ENCODE peak calls at places on chromosomes 13 and 19, in eight cellular contexts. One of them, this sample, is unnamed.

GRCh38 chr13:18944501-18945068 is 237.0 kb downstream of the TUBA3C start:
- DNase-seq in tibial nerve: no peak
- DNase-seq in right lobe of liver: no peak
- DNase-seq in dorsolateral prefrontal cortex: peak; percentile 28
- DNase-seq in progenitor cell of endocrine pancreas: no peak
- DNase-seq in astrocyte of the spinal cord: no peak
- DNase-seq in retinal pigment epithelial cell: no peak
- DNase-seq in endothelial cell: no peak
- DNase-seq in this sample: no peak

GRCh38 chr19:2494447-2495129 is 18.7 kb downstream of the GADD45B start:
- DNase-seq in right lobe of liver: peak; percentile 82
- DNase-seq in progenitor cell of endocrine pancreas: peak; percentile 25
- DNase-seq in endothelial cell: no peak
- DNase-seq in astrocyte of the spinal cord: peak; percentile 88
- DNase-seq in dorsolateral prefrontal cortex: peak; percentile 65
- DNase-seq in tibial nerve: peak; percentile 60
- DNase-seq in retinal pigment epithelial cell: peak; percentile 78
- DNase-seq in this sample: no peak

GRCh38 chr13:101301053-101301452 is 115.3 kb downstream of the NALCN start:
- DNase-seq in tibial nerve: no peak
- DNase-seq in endothelial cell: no peak
- DNase-seq in astrocyte of the spinal cord: no peak
- DNase-seq in right lobe of liver: no peak
- DNase-seq in retinal pigment epithelial cell: no peak
- DNase-seq in dorsolateral prefrontal cortex: no peak
- DNase-seq in progenitor cell of endocrine pancreas: no peak
- DNase-seq in this sample: no peak

GRCh38 chr19:14507704-14508246 is 10.4 kb downstream of the DNAJB1 start:
- DNase-seq in progenitor cell of endocrine pancreas: no peak
- DNase-seq in astrocyte of the spinal cord: no peak
- DNase-seq in tibial nerve: no peak
- DNase-seq in retinal pigment epithelial cell: no peak
- DNase-seq in right lobe of liver: no peak
- DNase-seq in dorsolateral prefrontal cortex: no peak
- DNase-seq in endothelial cell: no peak
- DNase-seq in this sample: no peak

GRCh38 chr13:73230714-73231113 is 171.9 kb downstream of the KLF5 start:
- DNase-seq in endothelial cell: no peak
- DNase-seq in astrocyte of the spinal cord: no peak
- DNase-seq in retinal pigment epithelial cell: no peak
- DNase-seq in progenitor cell of endocrine pancreas: no peak
- DNase-seq in right lobe of liver: no peak
- DNase-seq in tibial nerve: no peak
- DNase-seq in dorsolateral prefrontal cortex: no peak
- DNase-seq in this sample: no peak

GRCh38 chr19:12733369-12733896 is 1.1 kb downstream of the TRIR start:
- DNase-seq in tibial nerve: no peak
- DNase-seq in astrocyte of the spinal cord: no peak
- DNase-seq in progenitor cell of endocrine pancreas: no peak
- DNase-seq in endothelial cell: no peak
- DNase-seq in retinal pigment epithelial cell: no peak
- DNase-seq in right lobe of liver: peak; percentile 79
- DNase-seq in dorsolateral prefrontal cortex: no peak
- DNase-seq in this sample: no peak

GRCh38 chr13:113916330-113916815 is 52.5 kb upstream of the GAS6 start:
- DNase-seq in dorsolateral prefrontal cortex: no peak
- DNase-seq in tibial nerve: no peak
- DNase-seq in retinal pigment epithelial cell: no peak
- DNase-seq in right lobe of liver: no peak
- DNase-seq in astrocyte of the spinal cord: no peak
- DNase-seq in progenitor cell of endocrine pancreas: no peak
- DNase-seq in endothelial cell: no peak
- DNase-seq in this sample: no peak

GRCh38 chr13:31982540-31982939 is 49.0 kb upstream of the FRY start:
- DNase-seq in progenitor cell of endocrine pancreas: no peak
- DNase-seq in right lobe of liver: peak; percentile 69
- DNase-seq in tibial nerve: peak; percentile 41
- DNase-seq in dorsolateral prefrontal cortex: no peak
- DNase-seq in endothelial cell: no peak
- DNase-seq in astrocyte of the spinal cord: peak; percentile 93
- DNase-seq in retinal pigment epithelial cell: peak; percentile 94
- DNase-seq in this sample: peak; percentile 96

GRCh38 chr13:29594310-29594709 is 1.2 kb downstream of the SLC7A1 start:
- DNase-seq in endothelial cell: peak; percentile 26
- DNase-seq in right lobe of liver: no peak
- DNase-seq in astrocyte of the spinal cord: peak; percentile 86
- DNase-seq in tibial nerve: no peak
- DNase-seq in progenitor cell of endocrine pancreas: no peak
- DNase-seq in retinal pigment epithelial cell: no peak
- DNase-seq in dorsolateral prefrontal cortex: no peak
- DNase-seq in this sample: peak; percentile 77

GRCh38 chr13:108070925-108071324 is 144.4 kb downstream of the LIG4 start:
- DNase-seq in retinal pigment epithelial cell: no peak
- DNase-seq in dorsolateral prefrontal cortex: no peak
- DNase-seq in right lobe of liver: no peak
- DNase-seq in endothelial cell: no peak
- DNase-seq in astrocyte of the spinal cord: no peak
- DNase-seq in progenitor cell of endocrine pancreas: no peak
- DNase-seq in tibial nerve: no peak
- DNase-seq in this sample: no peak

GRCh38 chr19:44653977-44654784 is 10.5 kb downstream of the PVR start:
- DNase-seq in dorsolateral prefrontal cortex: peak; percentile 55
- DNase-seq in right lobe of liver: peak; percentile 88
- DNase-seq in retinal pigment epithelial cell: no peak
- DNase-seq in astrocyte of the spinal cord: peak; percentile 39
- DNase-seq in progenitor cell of endocrine pancreas: peak; percentile 33
- DNase-seq in tibial nerve: peak; percentile 61
- DNase-seq in endothelial cell: peak; percentile 66
- DNase-seq in this sample: no peak

GRCh38 chr19:45117167-45117594 is 24.2 kb downstream of the PPP1R37 start:
- DNase-seq in right lobe of liver: no peak
- DNase-seq in astrocyte of the spinal cord: no peak
- DNase-seq in retinal pigment epithelial cell: no peak
- DNase-seq in endothelial cell: no peak
- DNase-seq in dorsolateral prefrontal cortex: no peak
- DNase-seq in progenitor cell of endocrine pancreas: no peak
- DNase-seq in tibial nerve: no peak
- DNase-seq in this sample: no peak

GRCh38 chr13:42615691-42616090 is 41.7 kb downstream of the TNFSF11 start:
- DNase-seq in retinal pigment epithelial cell: peak; percentile 12
- DNase-seq in right lobe of liver: no peak
- DNase-seq in endothelial cell: no peak
- DNase-seq in progenitor cell of endocrine pancreas: no peak
- DNase-seq in tibial nerve: no peak
- DNase-seq in astrocyte of the spinal cord: no peak
- DNase-seq in dorsolateral prefrontal cortex: no peak
- DNase-seq in this sample: no peak

GRCh38 chr13:110298566-110299321 is 8.2 kb downstream of the COL4A1 start:
- DNase-seq in retinal pigment epithelial cell: no peak
- DNase-seq in astrocyte of the spinal cord: no peak
- DNase-seq in tibial nerve: no peak
- DNase-seq in right lobe of liver: no peak
- DNase-seq in dorsolateral prefrontal cortex: no peak
- DNase-seq in endothelial cell: peak; percentile 46
- DNase-seq in progenitor cell of endocrine pancreas: no peak
- DNase-seq in this sample: no peak

GRCh38 chr13:66574606-66575005 is 655.5 kb downstream of the PCDH9 start:
- DNase-seq in astrocyte of the spinal cord: peak; percentile 48
- DNase-seq in retinal pigment epithelial cell: no peak
- DNase-seq in right lobe of liver: no peak
- DNase-seq in endothelial cell: no peak
- DNase-seq in dorsolateral prefrontal cortex: no peak
- DNase-seq in progenitor cell of endocrine pancreas: no peak
- DNase-seq in tibial nerve: no peak
- DNase-seq in this sample: no peak

GRCh38 chr19:1294688-1295087 is 9.0 kb downstream of the EFNA2 start:
- DNase-seq in tibial nerve: no peak
- DNase-seq in dorsolateral prefrontal cortex: no peak
- DNase-seq in endothelial cell: no peak
- DNase-seq in astrocyte of the spinal cord: no peak
- DNase-seq in right lobe of liver: no peak
- DNase-seq in retinal pigment epithelial cell: no peak
- DNase-seq in progenitor cell of endocrine pancreas: no peak
- DNase-seq in this sample: no peak

GRCh38 chr13:98410591-98410990 is 166.3 kb downstream of the STK24 start:
- DNase-seq in endothelial cell: no peak
- DNase-seq in right lobe of liver: no peak
- DNase-seq in dorsolateral prefrontal cortex: no peak
- DNase-seq in progenitor cell of endocrine pancreas: no peak
- DNase-seq in retinal pigment epithelial cell: no peak
- DNase-seq in tibial nerve: no peak
- DNase-seq in astrocyte of the spinal cord: no peak
- DNase-seq in this sample: no peak

GRCh38 chr19:7004313-7004931 is 16.8 kb downstream of the MBD3L2B start:
- DNase-seq in endothelial cell: peak; percentile 11
- DNase-seq in astrocyte of the spinal cord: peak; percentile 36
- DNase-seq in tibial nerve: no peak
- DNase-seq in retinal pigment epithelial cell: peak; percentile 5
- DNase-seq in right lobe of liver: no peak
- DNase-seq in progenitor cell of endocrine pancreas: no peak
- DNase-seq in dorsolateral prefrontal cortex: no peak
- DNase-seq in this sample: peak; percentile 7
- TF ChIP-seq CTCF in endothelial cell: peak; percentile 86
- TF ChIP-seq CTCF in astrocyte of the spinal cord: peak; percentile 77
- TF ChIP-seq CTCF in tibial nerve: no peak
- TF ChIP-seq CTCF in retinal pigment epithelial cell: peak; percentile 77
- TF ChIP-seq CTCF in right lobe of liver: peak; percentile 63
- TF ChIP-seq CTCF in progenitor cell of endocrine pancreas: peak; percentile 63
- TF ChIP-seq CTCF in dorsolateral prefrontal cortex: peak; percentile 59
- TF ChIP-seq CTCF in this sample: peak; percentile 80

GRCh38 chr19:10830941-10831779 is 4.9 kb downstream of the TMED1 start:
- DNase-seq in progenitor cell of endocrine pancreas: no peak
- DNase-seq in astrocyte of the spinal cord: no peak
- DNase-seq in retinal pigment epithelial cell: no peak
- DNase-seq in right lobe of liver: no peak
- DNase-seq in endothelial cell: no peak
- DNase-seq in tibial nerve: no peak
- DNase-seq in dorsolateral prefrontal cortex: no peak
- DNase-seq in this sample: no peak

GRCh38 chr19:10826846-10827245 is 9.2 kb downstream of the TMED1 start:
- DNase-seq in retinal pigment epithelial cell: no peak
- DNase-seq in progenitor cell of endocrine pancreas: no peak
- DNase-seq in astrocyte of the spinal cord: no peak
- DNase-seq in tibial nerve: no peak
- DNase-seq in dorsolateral prefrontal cortex: no peak
- DNase-seq in endothelial cell: no peak
- DNase-seq in right lobe of liver: no peak
- DNase-seq in this sample: no peak

GRCh38 chr19:10829967-10830366 is 6.0 kb downstream of the TMED1 start:
- DNase-seq in right lobe of liver: no peak
- DNase-seq in retinal pigment epithelial cell: no peak
- DNase-seq in astrocyte of the spinal cord: no peak
- DNase-seq in progenitor cell of endocrine pancreas: no peak
- DNase-seq in dorsolateral prefrontal cortex: no peak
- DNase-seq in tibial nerve: no peak
- DNase-seq in endothelial cell: no peak
- DNase-seq in this sample: no peak

GRCh38 chr19:10830370-10830769 is 5.6 kb downstream of the TMED1 start:
- DNase-seq in progenitor cell of endocrine pancreas: no peak
- DNase-seq in retinal pigment epithelial cell: no peak
- DNase-seq in right lobe of liver: no peak
- DNase-seq in dorsolateral prefrontal cortex: no peak
- DNase-seq in endothelial cell: no peak
- DNase-seq in astrocyte of the spinal cord: no peak
- DNase-seq in tibial nerve: no peak
- DNase-seq in this sample: no peak

GRCh38 chr19:10828981-10829821 is 6.8 kb downstream of the TMED1 start:
- DNase-seq in retinal pigment epithelial cell: no peak
- DNase-seq in tibial nerve: no peak
- DNase-seq in dorsolateral prefrontal cortex: no peak
- DNase-seq in endothelial cell: no peak
- DNase-seq in right lobe of liver: peak; percentile 59
- DNase-seq in astrocyte of the spinal cord: no peak
- DNase-seq in progenitor cell of endocrine pancreas: no peak
- DNase-seq in this sample: no peak
- TF ChIP-seq CTCF in retinal pigment epithelial cell: no peak
- TF ChIP-seq CTCF in tibial nerve: no peak
- TF ChIP-seq CTCF in dorsolateral prefrontal cortex: no peak
- TF ChIP-seq CTCF in endothelial cell: no peak
- TF ChIP-seq CTCF in right lobe of liver: peak; percentile 17
- TF ChIP-seq CTCF in astrocyte of the spinal cord: peak; percentile 12
- TF ChIP-seq CTCF in progenitor cell of endocrine pancreas: no peak
- TF ChIP-seq CTCF in this sample: no peak

DNA sequence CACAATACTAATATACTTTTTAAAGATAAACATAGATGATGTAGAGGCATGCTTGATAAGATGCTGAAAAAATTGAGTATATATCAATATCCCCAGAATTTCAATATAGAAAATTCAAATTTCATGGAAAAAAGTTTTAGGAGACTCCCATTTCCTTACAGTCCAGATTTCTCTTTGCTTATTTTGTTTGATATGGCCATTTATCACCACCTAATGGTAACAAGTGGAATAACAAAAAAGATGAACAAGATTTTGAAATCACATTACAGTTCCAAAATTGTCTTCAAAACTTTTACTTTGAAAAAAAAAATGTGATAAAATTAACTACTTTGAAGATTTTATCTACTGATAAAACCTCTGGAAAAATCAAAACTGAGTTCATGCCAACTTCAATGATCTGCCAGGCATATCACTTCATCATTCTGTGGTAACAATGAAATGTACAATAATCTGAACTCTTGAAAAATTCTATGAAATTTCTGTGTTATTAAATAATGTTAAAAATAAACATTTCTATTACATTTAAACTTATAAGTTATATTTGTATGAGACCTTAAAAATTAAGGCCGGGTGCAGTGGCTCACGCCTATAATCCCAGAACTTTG is 17.5 kb downstream of the MIPEP start:
- DNase-seq in dorsolateral prefrontal cortex: no peak
- DNase-seq in endothelial cell: no peak
- DNase-seq in tibial nerve: no peak
- DNase-seq in retinal pigment epithelial cell: no peak
- DNase-seq in right lobe of liver: no peak
- DNase-seq in progenitor cell of endocrine pancreas: no peak
- DNase-seq in astrocyte of the spinal cord: peak; percentile 62
- DNase-seq in this sample: no peak
- TF ChIP-seq CTCF in dorsolateral prefrontal cortex: peak; percentile 75
- TF ChIP-seq CTCF in endothelial cell: peak; percentile 77
- TF ChIP-seq CTCF in tibial nerve: peak; percentile 45
- TF ChIP-seq CTCF in retinal pigment epithelial cell: peak; percentile 39
- TF ChIP-seq CTCF in right lobe of liver: peak; percentile 57
- TF ChIP-seq CTCF in progenitor cell of endocrine pancreas: peak; percentile 69
- TF ChIP-seq CTCF in astrocyte of the spinal cord: peak; percentile 40
- TF ChIP-seq CTCF in this sample: peak; percentile 40

DNA sequence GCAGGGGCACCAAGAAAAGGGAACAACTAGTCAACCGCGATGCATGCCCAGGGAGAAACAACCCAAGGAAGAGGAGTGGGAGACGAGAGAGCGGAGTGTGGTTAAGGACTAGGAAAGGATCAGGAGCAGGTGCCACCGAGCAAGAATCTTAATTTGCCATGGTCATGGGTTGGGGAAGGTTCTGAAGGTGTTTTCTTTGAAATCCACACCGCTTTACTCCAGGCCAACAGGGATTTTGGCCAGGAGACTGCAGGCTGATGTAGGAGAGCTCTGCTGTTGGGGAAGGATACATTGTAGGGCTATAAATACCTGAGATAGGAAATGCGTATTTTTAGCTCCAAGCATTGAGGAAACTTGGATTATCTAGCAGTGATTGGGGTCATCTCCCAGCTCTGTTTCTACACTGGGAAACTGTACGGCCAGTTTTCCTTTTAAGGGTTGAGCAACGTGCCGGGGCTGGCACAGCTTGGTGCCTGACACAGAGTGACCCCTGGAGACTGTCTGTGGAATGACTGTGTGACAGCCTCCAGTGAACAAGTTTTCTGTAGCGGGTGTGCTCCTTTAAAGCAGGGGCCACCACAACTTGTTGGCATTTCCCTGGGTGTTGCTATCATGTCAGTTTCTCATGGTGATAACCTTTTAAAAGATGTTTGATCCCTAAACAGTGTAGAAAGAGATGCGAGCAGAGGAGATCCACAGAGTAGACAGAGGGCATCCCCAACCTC is 34.2 kb downstream of the ZNF536 start:
- DNase-seq in endothelial cell: peak; percentile 67
- DNase-seq in progenitor cell of endocrine pancreas: no peak
- DNase-seq in tibial nerve: no peak
- DNase-seq in retinal pigment epithelial cell: no peak
- DNase-seq in dorsolateral prefrontal cortex: peak; percentile 65
- DNase-seq in right lobe of liver: no peak
- DNase-seq in astrocyte of the spinal cord: no peak
- DNase-seq in this sample: no peak
- TF ChIP-seq CTCF in endothelial cell: peak; percentile 28
- TF ChIP-seq CTCF in progenitor cell of endocrine pancreas: peak; percentile 62
- TF ChIP-seq CTCF in tibial nerve: peak; percentile 43
- TF ChIP-seq CTCF in retinal pigment epithelial cell: peak; percentile 36
- TF ChIP-seq CTCF in dorsolateral prefrontal cortex: peak; percentile 73
- TF ChIP-seq CTCF in right lobe of liver: peak; percentile 40
- TF ChIP-seq CTCF in astrocyte of the spinal cord: no peak
- TF ChIP-seq CTCF in this sample: peak; percentile 26

This sample was measured in kidney epithelial cell.